ENCODE peak calls at places on chromosome 9, in nine cellular contexts. L is cardiac muscle cell; V is breast epithelium; I is lung; H is OCI-LY7; M is left ventricle myocardium inferior; G is heart right ventricle; S is CD4-positive, alpha-beta T cell; K is A549. Y is an unnamed sample.
A peak's percentile ranks its signal among the peaks of the same experiment; 100 is the strongest.

GRCh38 chr9:3999706-4000105 is 300.2 kb downstream of the GLIS3 start:
- DNase-seq in L (no peak), V (no peak), I (no peak), H (no peak), M (no peak), G (no peak), S (no peak), K (no peak), Y (no peak)

GRCh38 chr9:89363921-89364663 is 45.8 kb downstream of the SECISBP2 start:
- DNase-seq in L (no peak), V (no peak), I (no peak), H (no peak), M (no peak), G (no peak), S (no peak), K (no peak), Y (no peak)

GRCh38 chr9:78314953-78315870 is 18.3 kb downstream of the PSAT1 start:
- DNase-seq in L (no peak), V (peak; percentile 27), I (no peak), H (no peak), M (no peak), G (no peak), S (no peak), K (no peak), Y (no peak)

GRCh38 chr9:91090132-91090410 is 271.6 kb downstream of the AUH start:
- DNase-seq in L (no peak), V (no peak), I (no peak), H (no peak), M (no peak), G (no peak), S (no peak), K (no peak), Y (no peak)

GRCh38 chr9:36928670-36929349 is 105.3 kb downstream of the PAX5 start:
- DNase-seq in L (no peak), V (no peak), I (no peak), H (no peak), M (no peak), G (no peak), S (no peak), K (peak; percentile 27), Y (peak; percentile 50)

GRCh38 chr9:85404911-85405580 is 336.7 kb downstream of the AGTPBP1 start:
- DNase-seq in L (no peak), V (no peak), I (no peak), H (no peak), M (no peak), G (no peak), S (no peak), K (no peak), Y (no peak)

GRCh38 chr9:120936011-120936763 is 9.6 kb upstream of the TRAF1 start:
- DNase-seq in L (peak; percentile 91), V (peak; percentile 90), I (peak; percentile 91), H (peak; percentile 92), M (peak; percentile 95), G (peak; percentile 93), S (peak; percentile 88), K (peak; percentile 89), Y (peak; percentile 93)

GRCh38 chr9:130692365-130692764 is 1.2 kb upstream of the EXOSC2 start:
- DNase-seq in L (peak; percentile 91), V (no peak), I (no peak), H (no peak), M (no peak), G (no peak), S (no peak), K (peak; percentile 41), Y (no peak)

GRCh38 chr9:131062979-131063378 is 33.4 kb upstream of the AIF1L start:
- DNase-seq in L (no peak), V (no peak), I (no peak), H (no peak), M (no peak), G (no peak), S (no peak), K (no peak), Y (no peak)

GRCh38 chr9:92094655-92095054 is 20.6 kb downstream of the SPTLC1 start:
- DNase-seq in L (peak; percentile 5), V (no peak), I (no peak), H (no peak), M (no peak), G (no peak), S (no peak), K (no peak), Y (no peak)
- TF ChIP-seq CTCF in L (no peak), V (no peak), I (no peak), H (no peak), M (no peak), G (no peak), S (no peak), K (no peak), Y (no peak)

GRCh38 chr9:16524078-16524477 is 346.4 kb downstream of the BNC2 start:
- DNase-seq in L (no peak), V (no peak), I (no peak), H (no peak), M (no peak), G (no peak), S (no peak), K (no peak), Y (no peak)
- H3K27ac ChIP-seq in L (no peak overlapping the region), V (no peak overlapping the region), I (no peak overlapping the region), H (no peak overlapping the region), M (no peak overlapping the region), G (no peak overlapping the region), S (no peak overlapping the region), K (no peak overlapping the region), Y (no peak overlapping the region)

DNA sequence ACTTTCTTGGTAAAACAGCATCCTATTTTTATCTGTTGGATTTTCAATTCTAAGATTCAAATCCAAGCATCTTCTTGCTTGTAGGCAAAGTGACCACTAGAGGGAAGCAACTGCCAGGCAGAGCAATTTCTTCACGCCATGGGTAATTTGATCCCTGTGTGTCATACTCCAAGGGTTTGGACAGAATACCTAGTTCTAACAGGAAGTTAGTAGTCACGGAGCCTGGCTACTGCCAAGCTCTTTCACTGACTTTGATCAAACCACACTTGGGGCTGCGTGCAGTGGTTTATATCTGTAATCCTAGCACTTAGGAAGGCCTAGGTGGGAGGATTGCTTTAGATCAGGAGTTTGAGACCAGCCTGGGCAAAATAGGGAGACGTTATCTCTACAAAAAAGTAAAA is 473.6 kb upstream of the TNC start:
- DNase-seq in L (peak; percentile 85), V (peak; percentile 68), I (peak; percentile 71), H (peak; percentile 45), M (peak; percentile 18), G (peak; percentile 52), S (no peak), K (peak; percentile 97), Y (peak; percentile 84)
- TF ChIP-seq CTCF in L (peak; percentile 92), V (peak; percentile 76), I (peak; percentile 39), H (peak; percentile 80), M (peak; percentile 62), G (peak; percentile 49), S (no peak), K (peak; percentile 95), Y (peak; percentile 99)

GRCh38 chr9:132176338-132176737 is 14.5 kb downstream of the NTNG2 start:
- DNase-seq in L (no peak), V (no peak), I (no peak), H (no peak), M (no peak), G (no peak), S (no peak), K (no peak), Y (no peak)
- H3K27ac ChIP-seq in L (no peak overlapping the region), V (no peak overlapping the region), I (no peak overlapping the region), H (no peak overlapping the region), M (no peak overlapping the region), G (no peak overlapping the region), S (no peak overlapping the region), K (no peak overlapping the region), Y (no peak overlapping the region)

GRCh38 chr9:306907-307306 is 92.2 kb downstream of the DOCK8 start:
- DNase-seq in L (no peak), V (no peak), I (peak; percentile 34), H (peak; percentile 22), M (no peak), G (no peak), S (peak; percentile 26), K (peak; percentile 28), Y (no peak)
- TF ChIP-seq CTCF in L (no peak), V (no peak), I (no peak), H (peak; percentile 15), M (no peak), G (no peak), S (peak; percentile 33), K (peak; percentile 15), Y (peak; percentile 54)

GRCh38 chr9:127707766-127708165 is 978 bp downstream of the CFAP157 start:
- DNase-seq in L (no peak), V (no peak), I (no peak), H (peak; percentile 55), M (no peak), G (no peak), S (peak; percentile 32), K (peak; percentile 44), Y (no peak)

GRCh38 chr9:127703289-127703946 is 3.4 kb upstream of the CFAP157 start:
- DNase-seq in L (no peak), V (no peak), I (no peak), H (no peak), M (no peak), G (no peak), S (no peak), K (no peak), Y (no peak)

GRCh38 chr9:127705577-127706215 is 1.1 kb upstream of the CFAP157 start:
- DNase-seq in L (no peak), V (no peak), I (no peak), H (no peak), M (no peak), G (no peak), S (no peak), K (no peak), Y (no peak)

GRCh38 chr9:127708952-127709587 is 2.3 kb downstream of the CFAP157 start:
- DNase-seq in L (no peak), V (no peak), I (no peak), H (no peak), M (no peak), G (no peak), S (no peak), K (no peak), Y (no peak)

GRCh38 chr9:127706836-127707241 is at the start of gene CFAP157:
- DNase-seq in L (peak; percentile 34), V (no peak), I (no peak), H (peak; percentile 15), M (no peak), G (no peak), S (no peak), K (peak; percentile 44), Y (no peak)
- H3K27ac ChIP-seq in L (no peak within 1 kb of the TSS), V (no peak within 1 kb of the TSS), I (no peak within 1 kb of the TSS), H (no peak within 1 kb of the TSS), M (no peak within 1 kb of the TSS), G (no peak within 1 kb of the TSS), S (no peak within 1 kb of the TSS), K (no peak within 1 kb of the TSS), Y (no peak within 1 kb of the TSS)